ENCODE peak calls at places on chromosomes 12 and 14, in five cellular contexts. T is fibroblast of lung, U is colonic mucosa, V is mesenchymal stem cell, B is IMR-90. M is an unnamed sample.

GRCh38 chr12:119869720-119870119 is 7.4 kb downstream of the CIT start:
- DNase-seq in B (peak; percentile 96), T (peak; percentile 89), V (peak; percentile 64), U (no peak), M (peak; percentile 85)

GRCh38 chr12:50055831-50056628 is 1.4 kb upstream of the ASIC1 start:
- DNase-seq in U (peak; percentile 40), V (peak; percentile 64), B (peak; percentile 46), T (no peak), M (no peak)

GRCh38 chr12:8553088-8553627 is 12.5 kb upstream of the CLEC4E start:
- DNase-seq in T (no peak), B (no peak), V (no peak), U (no peak), M (no peak)

GRCh38 chr12:54439521-54440255 is 20.6 kb upstream of the ITGA5 start:
- DNase-seq in V (peak; percentile 82), T (peak; percentile 83), B (peak; percentile 86), U (no peak), M (peak; percentile 76)

GRCh38 chr14:77094672-77095284 is 3.3 kb upstream of the CIPC start:
- DNase-seq in U (peak; percentile 86), T (peak; percentile 64), B (peak; percentile 78), V (peak; percentile 86), M (peak; percentile 44)

GRCh38 chr14:91350813-91351507 is 66.7 kb downstream of the CCDC88C start:
- DNase-seq in U (no peak), B (no peak), T (no peak), V (no peak), M (no peak)

GRCh38 chr12:3061129-3061857 is 15.9 kb upstream of the TSPAN9 start:
- DNase-seq in V (peak; percentile 29), B (peak; percentile 48), T (peak; percentile 55), U (no peak), M (peak; percentile 41)

GRCh38 chr12:40105515-40106201 is at the start of gene SLC2A13:
- DNase-seq in B (peak; percentile 59), T (peak; percentile 63), U (peak; percentile 85), V (peak; percentile 74), M (peak; percentile 40)

GRCh38 chr12:10027311-10028099 is 3.0 kb upstream of the CLEC9A start:
- DNase-seq in B (peak; percentile 13), V (peak; percentile 73), T (peak; percentile 8), U (no peak), M (peak; percentile 1)

GRCh38 chr14:97415907-97416306 is 618.7 kb downstream of the VRK1 start:
- DNase-seq in U (no peak), B (no peak), T (no peak), V (no peak), M (no peak)

GRCh38 chr12:52873513-52873831 is 24.7 kb upstream of the KRT78 start:
- DNase-seq in T (no peak), U (no peak), V (no peak), B (no peak), M (no peak)

GRCh38 chr12:26686438-26686837 is 146.6 kb downstream of the ITPR2 start:
- DNase-seq in T (no peak), V (no peak), B (no peak), U (no peak), M (no peak)

GRCh38 chr14:103960457-103960856 is 18.1 kb upstream of the RD3L start:
- DNase-seq in U (no peak), B (no peak), T (no peak), V (no peak), M (no peak)

GRCh38 chr12:132605892-132606291 is 4.5 kb downstream of the LRCOL1 start:
- DNase-seq in B (no peak), T (no peak), V (no peak), U (no peak), M (no peak)

GRCh38 chr14:35285168-35285990 is 6.8 kb upstream of the PSMA6 start:
- DNase-seq in U (no peak), T (no peak), B (peak; percentile 8), V (no peak), M (no peak)

GRCh38 chr12:124392271-124392990 is 97.5 kb downstream of the RFLNA start:
- DNase-seq in T (peak; percentile 74), V (peak; percentile 77), U (peak; percentile 43), B (peak; percentile 45), M (peak; percentile 61)

GRCh38 chr12:7046383-7047143 is 14.0 kb upstream of the C1S start:
- DNase-seq in T (no peak), U (no peak), V (no peak), B (no peak), M (no peak)

GRCh38 chr14:91354979-91355685 is 62.5 kb downstream of the CCDC88C start:
- DNase-seq in V (no peak), B (no peak), T (no peak), U (peak; percentile 56), M (no peak)

GRCh38 chr12:72547593-72547992 is 275.4 kb downstream of the TRHDE start:
- DNase-seq in T (peak; percentile 68), V (no peak), B (peak; percentile 72), U (no peak), M (peak; percentile 63)

GRCh38 chr12:107684990-107685359 is 624 bp upstream of the PWP1 start:
- DNase-seq in U (peak; percentile 67), B (peak; percentile 35), V (peak; percentile 31), T (peak; percentile 26), M (no peak)

GRCh38 chr12:132174703-132175490 is 30.6 kb downstream of the NOC4L start:
- DNase-seq in T (no peak), V (no peak), B (no peak), U (no peak), M (no peak)

GRCh38 chr12:76628745-76629144 is 69.2 kb upstream of the OSBPL8 start:
- DNase-seq in U (no peak), T (peak; percentile 28), V (no peak), B (no peak), M (peak; percentile 20)

GRCh38 chr12:52147367-52147972 is 44.3 kb downstream of the KRT80 start:
- DNase-seq in T (peak; percentile 100), U (peak; percentile 95), B (peak; percentile 99), V (peak; percentile 97), M (peak; percentile 98)

GRCh38 chr14:22478670-22479069 is 110.4 kb downstream of the DAD1 start:
- DNase-seq in U (no peak), V (no peak), T (peak; percentile 41), B (no peak), M (peak; percentile 18)

GRCh38 chr12:26691234-26691970 is 141.6 kb downstream of the ITPR2 start:
- DNase-seq in B (peak; percentile 99), V (peak; percentile 95), U (no peak), T (peak; percentile 99), M (peak; percentile 98)

GRCh38 chr12:110109037-110109836 is 14.9 kb upstream of the IFT81 start:
- DNase-seq in T (peak; percentile 100), U (peak; percentile 54), V (peak; percentile 96), B (peak; percentile 99), M (peak; percentile 100)

GRCh38 chr14:37262649-37263048 is 64.9 kb downstream of the MIPOL1 start:
- DNase-seq in V (peak; percentile 13), T (no peak), U (no peak), B (no peak), M (no peak)

GRCh38 chr12:103627189-103627855 is 40.2 kb downstream of the STAB2 start:
- DNase-seq in U (no peak), B (no peak), T (no peak), V (no peak), M (no peak)

GRCh38 chr14:99703381-99703780 is 19.3 kb downstream of the CYP46A1 start:
- DNase-seq in V (no peak), U (no peak), B (no peak), T (no peak), M (no peak)

GRCh38 chr14:20628063-20628854 is 13.2 kb downstream of the OR6S1 start:
- DNase-seq in U (no peak), V (no peak), T (no peak), B (no peak), M (no peak)

GRCh38 chr12:77796775-77797174 is 33.9 kb upstream of the NAV3 start:
- DNase-seq in B (peak; percentile 40), T (peak; percentile 80), V (peak; percentile 61), U (no peak), M (peak; percentile 75)

GRCh38 chr12:54432815-54433164 is 13.7 kb upstream of the ITGA5 start:
- DNase-seq in T (no peak), V (no peak), B (no peak), U (no peak), M (no peak)

GRCh38 chr14:75184447-75184846 is 8.0 kb upstream of the TMED10 start:
- DNase-seq in T (peak; percentile 65), U (no peak), B (peak; percentile 57), V (peak; percentile 48), M (peak; percentile 58)
- H3K9ac ChIP-seq in T (no peak overlapping the region), U (no peak overlapping the region), B (no peak overlapping the region), V (peak overlapping the region; percentile 74), M (no peak overlapping the region)

DNA sequence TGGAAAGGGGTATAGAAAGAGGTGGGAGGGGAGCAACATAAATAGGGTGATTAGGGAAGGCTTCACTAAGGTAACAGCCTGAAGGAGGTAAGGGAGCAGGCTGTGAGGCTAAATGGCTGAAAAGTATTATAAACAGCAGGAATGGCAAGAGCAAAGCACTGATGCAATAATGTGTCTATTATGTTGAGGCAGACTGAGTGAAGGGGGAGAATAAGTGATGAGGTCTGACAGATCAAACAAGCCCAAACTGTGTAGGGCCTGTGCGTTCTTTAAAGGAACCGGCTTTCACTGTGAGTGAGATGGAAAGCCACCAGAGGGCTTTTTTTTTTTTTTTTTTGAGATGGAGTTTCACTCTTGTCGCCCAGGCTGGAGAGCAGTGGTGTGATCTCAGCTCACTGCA is 6.7 kb upstream of the VCPKMT start:
- DNase-seq in B (no peak), U (no peak), T (no peak), V (no peak), M (no peak)
- H3K9ac ChIP-seq in B (no peak overlapping the region), U (no peak overlapping the region), T (no peak overlapping the region), V (no peak overlapping the region), M (no peak overlapping the region)

GRCh38 chr12:12786371-12786715 is 884 bp downstream of the APOLD1 start:
- DNase-seq in U (no peak), T (no peak), V (no peak), B (no peak), M (no peak)

GRCh38 chr12:12788675-12789368 is 3.4 kb downstream of the APOLD1 start:
- DNase-seq in B (peak; percentile 82), U (peak; percentile 82), V (peak; percentile 76), T (peak; percentile 65), M (peak; percentile 48)

GRCh38 chr12:12786716-12787601 is 1.5 kb downstream of the APOLD1 start:
- DNase-seq in U (peak; percentile 71), T (peak; percentile 79), V (peak; percentile 83), B (peak; percentile 81), M (peak; percentile 64)

GRCh38 chr12:12790956-12791355 is 5.5 kb downstream of the APOLD1 start:
- DNase-seq in V (no peak), T (no peak), U (no peak), B (no peak), M (no peak)

GRCh38 chr12:12788131-12788530 is 2.7 kb downstream of the APOLD1 start:
- DNase-seq in V (no peak), U (no peak), B (peak; percentile 16), T (peak; percentile 12), M (no peak)
- H3K9ac ChIP-seq in V (peak overlapping the region; percentile 92), U (no peak overlapping the region), B (peak overlapping the region; percentile 38), T (peak overlapping the region; percentile 91), M (peak overlapping the region; percentile 86)

DNA sequence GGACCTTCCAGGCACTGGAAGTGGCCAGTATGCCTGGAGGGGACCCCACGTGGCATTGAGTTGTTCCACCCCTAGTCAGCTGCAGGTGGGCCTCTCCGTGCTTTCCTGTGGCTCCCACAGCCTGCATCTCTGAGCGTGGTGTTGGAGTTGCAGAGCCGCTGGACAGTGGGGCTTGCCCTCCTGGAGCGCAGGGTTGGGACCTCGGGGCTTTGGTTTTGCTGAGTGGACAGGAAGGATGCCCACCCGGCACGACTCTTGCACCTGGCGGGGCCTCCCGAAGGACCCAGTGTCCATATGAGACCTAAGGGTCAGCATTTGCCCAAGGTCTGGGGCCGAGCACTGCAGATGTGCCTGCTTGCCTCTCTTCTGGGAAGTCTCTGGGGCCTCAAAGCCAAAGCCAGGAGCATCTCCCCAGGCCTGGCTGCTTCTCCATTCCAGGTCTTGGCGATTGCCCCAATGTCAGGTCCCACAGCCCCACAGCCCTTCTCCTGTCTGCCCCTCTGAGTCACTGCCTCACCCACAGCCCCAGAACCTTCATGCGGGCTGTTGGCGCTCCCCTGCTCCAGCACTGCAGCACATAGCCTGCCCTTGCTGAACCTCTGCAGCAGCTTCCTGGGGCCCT is 1.5 kb downstream of the PACS2 start:
- DNase-seq in V (peak; percentile 29), B (no peak), U (no peak), T (no peak), M (no peak)
- H3K9ac ChIP-seq in V (peak overlapping the region; percentile 80), B (no peak overlapping the region), U (peak overlapping the region; percentile 1), T (no peak overlapping the region), M (peak overlapping the region; percentile 63)

M was measured in astrocyte.